ENCODE peak calls at places on chromosomes 6 and 20, in eight cellular contexts. One of them, this sample, is unnamed.
A peak's percentile ranks its signal among the peaks of the same experiment; 100 is the strongest.

GRCh38 chr6:22350109-22350508 is 53.3 kb upstream of the PRL start:
- DNase-seq in NCI-H1105: no peak
- DNase-seq in stimulated activated CD8-positive, alpha-beta memory T cell treated with anti-CD3 and anti-CD28 coated beads, Interleukin-4, amount 100 ng/mL, for 24 hours: no peak
- DNase-seq in foreskin fibroblast: peak; percentile 35
- DNase-seq in effector memory CD4-positive, alpha-beta T cell: no peak
- DNase-seq in T-helper 1 cell: no peak
- DNase-seq in activated T-helper 1 cell treated with anti-CD3 and anti-CD28 coated beads, Interleukin-12 subunit alpha, Interleukin-12 subunit beta, Interleukin-2, Interleukin-4 antibody, amounts not matched to agents 30 ng/mL and 10 ng/mL and 1 ng/mL, durations not matched to agents 14 hours and 24 hours and 36 hours: no peak
- DNase-seq in left ventricle myocardium superior: no peak
- DNase-seq in this sample: no peak

GRCh38 chr20:45187693-45188092 is 13.0 kb downstream of the PI3 start:
- DNase-seq in activated T-helper 1 cell treated with anti-CD3 and anti-CD28 coated beads, Interleukin-12 subunit alpha, Interleukin-12 subunit beta, Interleukin-2, Interleukin-4 antibody, amounts not matched to agents 30 ng/mL and 10 ng/mL and 1 ng/mL, durations not matched to agents 14 hours and 24 hours and 36 hours: no peak
- DNase-seq in effector memory CD4-positive, alpha-beta T cell: no peak
- DNase-seq in left ventricle myocardium superior: no peak
- DNase-seq in NCI-H1105: no peak
- DNase-seq in stimulated activated CD8-positive, alpha-beta memory T cell treated with anti-CD3 and anti-CD28 coated beads, Interleukin-4, amount 100 ng/mL, for 24 hours: no peak
- DNase-seq in foreskin fibroblast: no peak
- DNase-seq in T-helper 1 cell: no peak
- DNase-seq in this sample: no peak

GRCh38 chr20:50126662-50127061 is 13.7 kb upstream of the UBE2V1 start:
- DNase-seq in left ventricle myocardium superior: peak; percentile 19
- DNase-seq in NCI-H1105: no peak
- DNase-seq in stimulated activated CD8-positive, alpha-beta memory T cell treated with anti-CD3 and anti-CD28 coated beads, Interleukin-4, amount 100 ng/mL, for 24 hours: no peak
- DNase-seq in foreskin fibroblast: no peak
- DNase-seq in effector memory CD4-positive, alpha-beta T cell: no peak
- DNase-seq in activated T-helper 1 cell treated with anti-CD3 and anti-CD28 coated beads, Interleukin-12 subunit alpha, Interleukin-12 subunit beta, Interleukin-2, Interleukin-4 antibody, amounts not matched to agents 30 ng/mL and 10 ng/mL and 1 ng/mL, durations not matched to agents 14 hours and 24 hours and 36 hours: no peak
- DNase-seq in T-helper 1 cell: no peak
- DNase-seq in this sample: no peak

GRCh38 chr6:73152998-73153757 is 72.1 kb downstream of the KHDC1L start:
- DNase-seq in stimulated activated CD8-positive, alpha-beta memory T cell treated with anti-CD3 and anti-CD28 coated beads, Interleukin-4, amount 100 ng/mL, for 24 hours: no peak
- DNase-seq in foreskin fibroblast: peak; percentile 30
- DNase-seq in T-helper 1 cell: no peak
- DNase-seq in left ventricle myocardium superior: no peak
- DNase-seq in activated T-helper 1 cell treated with anti-CD3 and anti-CD28 coated beads, Interleukin-12 subunit alpha, Interleukin-12 subunit beta, Interleukin-2, Interleukin-4 antibody, amounts not matched to agents 30 ng/mL and 10 ng/mL and 1 ng/mL, durations not matched to agents 14 hours and 24 hours and 36 hours: no peak
- DNase-seq in NCI-H1105: no peak
- DNase-seq in effector memory CD4-positive, alpha-beta T cell: no peak
- DNase-seq in this sample: no peak

GRCh38 chr6:144476286-144476685 is 191.2 kb downstream of the UTRN start:
- DNase-seq in stimulated activated CD8-positive, alpha-beta memory T cell treated with anti-CD3 and anti-CD28 coated beads, Interleukin-4, amount 100 ng/mL, for 24 hours: no peak
- DNase-seq in left ventricle myocardium superior: no peak
- DNase-seq in T-helper 1 cell: no peak
- DNase-seq in NCI-H1105: no peak
- DNase-seq in foreskin fibroblast: no peak
- DNase-seq in activated T-helper 1 cell treated with anti-CD3 and anti-CD28 coated beads, Interleukin-12 subunit alpha, Interleukin-12 subunit beta, Interleukin-2, Interleukin-4 antibody, amounts not matched to agents 30 ng/mL and 10 ng/mL and 1 ng/mL, durations not matched to agents 14 hours and 24 hours and 36 hours: no peak
- DNase-seq in effector memory CD4-positive, alpha-beta T cell: no peak
- DNase-seq in this sample: no peak

GRCh38 chr6:138487122-138487604 is 12.1 kb downstream of the NHSL1 start:
- DNase-seq in foreskin fibroblast: no peak
- DNase-seq in activated T-helper 1 cell treated with anti-CD3 and anti-CD28 coated beads, Interleukin-12 subunit alpha, Interleukin-12 subunit beta, Interleukin-2, Interleukin-4 antibody, amounts not matched to agents 30 ng/mL and 10 ng/mL and 1 ng/mL, durations not matched to agents 14 hours and 24 hours and 36 hours: no peak
- DNase-seq in left ventricle myocardium superior: no peak
- DNase-seq in T-helper 1 cell: no peak
- DNase-seq in NCI-H1105: no peak
- DNase-seq in effector memory CD4-positive, alpha-beta T cell: no peak
- DNase-seq in stimulated activated CD8-positive, alpha-beta memory T cell treated with anti-CD3 and anti-CD28 coated beads, Interleukin-4, amount 100 ng/mL, for 24 hours: no peak
- DNase-seq in this sample: no peak

GRCh38 chr6:20564777-20565176 is 30.5 kb downstream of the CDKAL1 start:
- DNase-seq in activated T-helper 1 cell treated with anti-CD3 and anti-CD28 coated beads, Interleukin-12 subunit alpha, Interleukin-12 subunit beta, Interleukin-2, Interleukin-4 antibody, amounts not matched to agents 30 ng/mL and 10 ng/mL and 1 ng/mL, durations not matched to agents 14 hours and 24 hours and 36 hours: no peak
- DNase-seq in T-helper 1 cell: no peak
- DNase-seq in stimulated activated CD8-positive, alpha-beta memory T cell treated with anti-CD3 and anti-CD28 coated beads, Interleukin-4, amount 100 ng/mL, for 24 hours: no peak
- DNase-seq in foreskin fibroblast: no peak
- DNase-seq in effector memory CD4-positive, alpha-beta T cell: no peak
- DNase-seq in NCI-H1105: no peak
- DNase-seq in left ventricle myocardium superior: no peak
- DNase-seq in this sample: no peak

GRCh38 chr20:38649275-38649891 is 47.8 kb downstream of the ARHGAP40 start:
- DNase-seq in NCI-H1105: peak; percentile 28
- DNase-seq in effector memory CD4-positive, alpha-beta T cell: no peak
- DNase-seq in T-helper 1 cell: no peak
- DNase-seq in left ventricle myocardium superior: no peak
- DNase-seq in foreskin fibroblast: peak; percentile 46
- DNase-seq in stimulated activated CD8-positive, alpha-beta memory T cell treated with anti-CD3 and anti-CD28 coated beads, Interleukin-4, amount 100 ng/mL, for 24 hours: no peak
- DNase-seq in activated T-helper 1 cell treated with anti-CD3 and anti-CD28 coated beads, Interleukin-12 subunit alpha, Interleukin-12 subunit beta, Interleukin-2, Interleukin-4 antibody, amounts not matched to agents 30 ng/mL and 10 ng/mL and 1 ng/mL, durations not matched to agents 14 hours and 24 hours and 36 hours: no peak
- DNase-seq in this sample: no peak

GRCh38 chr6:153263489-153263888 is 132.4 kb upstream of the RGS17 start:
- DNase-seq in T-helper 1 cell: no peak
- DNase-seq in effector memory CD4-positive, alpha-beta T cell: no peak
- DNase-seq in left ventricle myocardium superior: no peak
- DNase-seq in stimulated activated CD8-positive, alpha-beta memory T cell treated with anti-CD3 and anti-CD28 coated beads, Interleukin-4, amount 100 ng/mL, for 24 hours: no peak
- DNase-seq in activated T-helper 1 cell treated with anti-CD3 and anti-CD28 coated beads, Interleukin-12 subunit alpha, Interleukin-12 subunit beta, Interleukin-2, Interleukin-4 antibody, amounts not matched to agents 30 ng/mL and 10 ng/mL and 1 ng/mL, durations not matched to agents 14 hours and 24 hours and 36 hours: no peak
- DNase-seq in foreskin fibroblast: no peak
- DNase-seq in NCI-H1105: no peak
- DNase-seq in this sample: no peak

GRCh38 chr6:3407840-3408239 is 49.0 kb downstream of the SLC22A23 start:
- DNase-seq in left ventricle myocardium superior: no peak
- DNase-seq in stimulated activated CD8-positive, alpha-beta memory T cell treated with anti-CD3 and anti-CD28 coated beads, Interleukin-4, amount 100 ng/mL, for 24 hours: no peak
- DNase-seq in foreskin fibroblast: no peak
- DNase-seq in effector memory CD4-positive, alpha-beta T cell: no peak
- DNase-seq in activated T-helper 1 cell treated with anti-CD3 and anti-CD28 coated beads, Interleukin-12 subunit alpha, Interleukin-12 subunit beta, Interleukin-2, Interleukin-4 antibody, amounts not matched to agents 30 ng/mL and 10 ng/mL and 1 ng/mL, durations not matched to agents 14 hours and 24 hours and 36 hours: no peak
- DNase-seq in NCI-H1105: no peak
- DNase-seq in T-helper 1 cell: no peak
- DNase-seq in this sample: no peak

This sample was measured in T-helper 9 cell.